ENCODE peak calls at places on chromosomes 11 and 22, in ten cellular contexts. B, X, P, F, Q, M, A, O, G and U are unnamed samples.

GRCh38 chr11:88815505-88815904 is 250.3 kb downstream of the GRM5 start:
- ATAC-seq in B (no peak), X (no peak), P (no peak), F (no peak), Q (no peak), M (no peak), A (no peak), O (no peak), G (peak; percentile 50), U (no peak)

GRCh38 chr11:128555606-128556005 is 31.8 kb downstream of the ETS1 start:
- ATAC-seq in B (no peak), X (no peak), P (no peak), F (no peak), Q (no peak), M (no peak), A (no peak), O (no peak), G (no peak), U (no peak)

GRCh38 chr22:44182591-44183588 is 2.2 kb downstream of the PARVG start:
- ATAC-seq in B (peak; percentile 80), X (peak; percentile 51), P (peak; percentile 88), F (peak; percentile 27), Q (peak; percentile 82), M (peak; percentile 79), A (peak; percentile 50), O (peak; percentile 66), G (peak; percentile 39), U (peak; percentile 70)

GRCh38 chr11:130163346-130164220 is 4.0 kb downstream of the ST14 start:
- ATAC-seq in B (no peak), X (no peak), P (peak; percentile 17), F (no peak), Q (peak; percentile 42), M (peak; percentile 63), A (no peak), O (no peak), G (no peak), U (no peak)

GRCh38 chr11:18393581-18394299 is 623 bp upstream of the LDHA start:
- ATAC-seq in B (no peak), X (no peak), P (no peak), F (no peak), Q (no peak), M (peak; percentile 4), A (no peak), O (peak; percentile 30), G (no peak), U (peak; percentile 49)

GRCh38 chr22:20438678-20439492 is 1.3 kb upstream of the SCARF2 start:
- ATAC-seq in B (no peak), X (no peak), P (no peak), F (no peak), Q (peak; percentile 29), M (peak; percentile 36), A (peak; percentile 43), O (no peak), G (no peak), U (no peak)

GRCh38 chr11:70225629-70226582 is 22.8 kb downstream of the FADD start:
- ATAC-seq in B (no peak), X (no peak), P (peak; percentile 58), F (no peak), Q (peak; percentile 29), M (no peak), A (peak; percentile 46), O (no peak), G (no peak), U (no peak)

GRCh38 chr11:134266440-134266839 is 9.7 kb upstream of the GLB1L3 start:
- ATAC-seq in B (no peak), X (no peak), P (peak; percentile 50), F (no peak), Q (no peak), M (no peak), A (no peak), O (no peak), G (no peak), U (no peak)

GRCh38 chr11:64879226-64879900 is 942 bp upstream of the EHD1 start:
- ATAC-seq in B (no peak), X (no peak), P (peak; percentile 9), F (no peak), Q (peak; percentile 5), M (peak; percentile 9), A (no peak), O (no peak), G (no peak), U (no peak)

GRCh38 chr22:27597703-27598444 is 203.7 kb downstream of the MN1 start:
- ATAC-seq in B (no peak), X (no peak), P (no peak), F (no peak), Q (no peak), M (peak; percentile 71), A (no peak), O (no peak), G (no peak), U (no peak)

GRCh38 chr11:70423523-70424505 is 25.5 kb downstream of the CTTN start:
- ATAC-seq in B (no peak), X (no peak), P (peak; percentile 45), F (peak; percentile 31), Q (no peak), M (peak; percentile 28), A (no peak), O (peak; percentile 76), G (peak; percentile 81), U (peak; percentile 88)

GRCh38 chr11:72764503-72764902 is 12.3 kb upstream of the ARAP1 start:
- ATAC-seq in B (no peak), X (no peak), P (peak; percentile 89), F (no peak), Q (no peak), M (peak; percentile 59), A (no peak), O (no peak), G (no peak), U (no peak)

GRCh38 chr22:46674367-46674781 is 54.2 kb downstream of the GRAMD4 start:
- ATAC-seq in B (peak; percentile 85), X (peak; percentile 87), P (no peak), F (peak; percentile 87), Q (peak; percentile 15), M (peak; percentile 13), A (peak; percentile 20), O (peak; percentile 92), G (peak; percentile 83), U (peak; percentile 93)

GRCh38 chr11:114134870-114135269 is 75.4 kb downstream of the ZBTB16 start:
- ATAC-seq in B (no peak), X (no peak), P (peak; percentile 13), F (no peak), Q (no peak), M (peak; percentile 25), A (no peak), O (no peak), G (no peak), U (no peak)

GRCh38 chr11:13000721-13001120 is 8.4 kb upstream of the RASSF10 start:
- ATAC-seq in B (no peak), X (no peak), P (no peak), F (no peak), Q (no peak), M (peak; percentile 23), A (no peak), O (no peak), G (no peak), U (no peak)

GRCh38 chr11:21169639-21170038 is 500.3 kb downstream of the NELL1 start:
- ATAC-seq in B (no peak), X (no peak), P (no peak), F (no peak), Q (no peak), M (no peak), A (no peak), O (no peak), G (no peak), U (no peak)

GRCh38 chr11:665707-666281 is 28.7 kb downstream of the DRD4 start:
- ATAC-seq in B (no peak), X (no peak), P (peak; percentile 40), F (no peak), Q (peak; percentile 82), M (peak; percentile 40), A (peak; percentile 62), O (no peak), G (no peak), U (no peak)

GRCh38 chr11:118398797-118399564 is 2.4 kb upstream of the ATP5MG start:
- ATAC-seq in B (peak; percentile 85), X (peak; percentile 75), P (no peak), F (peak; percentile 78), Q (no peak), M (no peak), A (no peak), O (peak; percentile 81), G (peak; percentile 11), U (peak; percentile 74)

GRCh38 chr22:43110927-43111623 is 525 bp downstream of the BIK start:
- ATAC-seq in B (peak; percentile 55), X (peak; percentile 84), P (peak; percentile 84), F (peak; percentile 85), Q (peak; percentile 71), M (peak; percentile 61), A (peak; percentile 34), O (peak; percentile 41), G (peak; percentile 57), U (peak; percentile 71)

GRCh38 chr11:571802-572185 is 4.5 kb upstream of the PHRF1 start:
- ATAC-seq in B (no peak), X (no peak), P (no peak), F (no peak), Q (no peak), M (no peak), A (no peak), O (no peak), G (no peak), U (no peak)

GRCh38 chr22:49305215-49305965 is 522.3 kb downstream of the BRD1 start:
- ATAC-seq in B (peak; percentile 61), X (peak; percentile 46), P (peak; percentile 77), F (no peak), Q (peak; percentile 84), M (peak; percentile 98), A (peak; percentile 85), O (peak; percentile 42), G (peak; percentile 49), U (peak; percentile 71)

GRCh38 chr22:50068096-50068495 is 10.0 kb upstream of the TTLL8 start:
- ATAC-seq in B (no peak), X (no peak), P (no peak), F (no peak), Q (no peak), M (no peak), A (no peak), O (no peak), G (no peak), U (no peak)

GRCh38 chr11:113339909-113340569 is 25.7 kb downstream of the TTC12 start:
- ATAC-seq in B (no peak), X (no peak), P (no peak), F (no peak), Q (no peak), M (no peak), A (no peak), O (no peak), G (no peak), U (no peak)

GRCh38 chr11:93921695-93922468 is 71.5 kb upstream of the VSTM5 start:
- ATAC-seq in B (no peak), X (no peak), P (peak; percentile 62), F (no peak), Q (peak; percentile 55), M (peak; percentile 86), A (no peak), O (no peak), G (no peak), U (no peak)